ENCODE peak calls at places on chromosome 3, in four cellular contexts. C is tibial artery, S is heart right ventricle, B is stomach. G is an unnamed sample. For H3K27me3, the result is how much of the 10 kb centered on the place peaks cover.

GRCh38 chr3:98962189-98962930 is 60.9 kb upstream of the DCBLD2 start:
- DNase-seq in C (no peak), S (no peak), B (no peak), G (peak)

GRCh38 chr3:23165571-23165970 is 37.6 kb upstream of the UBE2E2 start:
- DNase-seq in C (no peak), S (no peak), B (no peak), G (no peak)

GRCh38 chr3:55790596-55791350 is 303.7 kb upstream of the WNT5A start:
- DNase-seq in C (no peak), S (no peak), B (no peak), G (no peak)

GRCh38 chr3:16961621-16962205 is 77.0 kb downstream of the PLCL2 start:
- DNase-seq in C (no peak), S (no peak), B (no peak), G (no peak)

GRCh38 chr3:130772124-130772523 is 25.5 kb upstream of the PIK3R4 start:
- DNase-seq in C (no peak), S (no peak), B (no peak), G (no peak)

GRCh38 chr3:48318831-48319512 is 14.5 kb downstream of the SPINK8 start:
- DNase-seq in C (no peak), S (no peak), B (no peak), G (no peak)

GRCh38 chr3:3665961-3666640 is 133.1 kb upstream of the LRRN1 start:
- DNase-seq in C (no peak), S (no peak), B (no peak), G (no peak)

GRCh38 chr3:124396397-124396796 is 333.9 kb upstream of the UMPS start:
- DNase-seq in C (no peak), S (no peak), B (no peak), G (no peak)

GRCh38 chr3:62028236-62028635 is 345.1 kb downstream of the FEZF2 start:
- DNase-seq in C (no peak), S (no peak), B (no peak), G (no peak)

GRCh38 chr3:148631124-148631903 is 66.4 kb upstream of the AGTR1 start:
- DNase-seq in C (no peak), S (no peak), B (no peak), G (no peak)

GRCh38 chr3:135192929-135193328 is 397.9 kb downstream of the EPHB1 start:
- DNase-seq in C (no peak), S (no peak), B (no peak), G (no peak)

GRCh38 chr3:143337387-143337786 is 217.8 kb downstream of the CHST2 start:
- DNase-seq in C (no peak), S (no peak), B (no peak), G (no peak)

GRCh38 chr3:195468391-195468776 is 25.6 kb upstream of the ACAP2 start:
- DNase-seq in C (no peak), S (no peak), B (no peak), G (no peak)

GRCh38 chr3:173743512-173743911 is 346.0 kb downstream of the NLGN1 start:
- DNase-seq in C (no peak), S (no peak), B (no peak), G (no peak)

GRCh38 chr3:101942356-101942755 is 93.0 kb downstream of the NFKBIZ start:
- DNase-seq in C (no peak), S (no peak), B (no peak), G (no peak)

GRCh38 chr3:100125539-100125938 is 11.2 kb upstream of the FILIP1L start:
- DNase-seq in C (no peak), S (no peak), B (no peak), G (no peak)

GRCh38 chr3:136262559-136262958 is 12.4 kb downstream of the PCCB start:
- DNase-seq in C (no peak), S (no peak), B (no peak), G (no peak)

GRCh38 chr3:114205541-114205940 is 26.7 kb upstream of the DRD3 start:
- DNase-seq in C (no peak), S (no peak), B (no peak), G (no peak)

GRCh38 chr3:37279226-37279625 is 104.8 kb upstream of the LRRFIP2 start:
- DNase-seq in C (no peak), S (no peak), B (no peak), G (no peak)

GRCh38 chr3:134797816-134798451 is 2.9 kb downstream of the EPHB1 start:
- DNase-seq in C (no peak), S (no peak), B (no peak), G (no peak)

GRCh38 chr3:159763466-159764210 is 225.0 kb upstream of the IL12A start:
- DNase-seq in C (peak), S (peak), B (peak), G (peak)

GRCh38 chr3:31041161-31041978 is 146.9 kb upstream of the GADL1 start:
- DNase-seq in C (no peak), S (no peak), B (no peak), G (peak)

GRCh38 chr3:112093180-112093522 is 7.0 kb downstream of the C3orf52 start:
- DNase-seq in C (no peak), S (no peak), B (no peak), G (no peak)

GRCh38 chr3:189551007-189551406 is 80.2 kb upstream of the TP63 start:
- DNase-seq in C (no peak), S (no peak), B (no peak), G (no peak)

GRCh38 chr3:101886626-101887025 is 37.3 kb downstream of the NFKBIZ start:
- DNase-seq in C (no peak), S (no peak), B (no peak), G (no peak)

GRCh38 chr3:133570139-133570936 is 3.1 kb upstream of the CDV3 start:
- DNase-seq in C (no peak), S (peak), B (peak), G (peak)

GRCh38 chr3:173397161-173398110 is at the start of gene NLGN1:
- DNase-seq in C (peak), S (peak), B (peak), G (no peak)

GRCh38 chr3:172630316-172630715 is 80.6 kb downstream of the NCEH1 start:
- DNase-seq in C (no peak), S (no peak), B (no peak), G (no peak)

GRCh38 chr3:196636369-196637349 is 2.8 kb upstream of the NRROS start:
- DNase-seq in C (no peak), S (no peak), B (no peak), G (no peak)

GRCh38 chr3:38648024-38648658 is 1.3 kb downstream of the SCN5A start:
- DNase-seq in C (peak), S (no peak), B (no peak), G (no peak)

GRCh38 chr3:38648659-38649499 is 608 bp downstream of the SCN5A start:
- DNase-seq in C (peak), S (no peak), B (no peak), G (no peak)

GRCh38 chr3:38649500-38650247 is at the start of gene SCN5A:
- DNase-seq in C (peak), S (peak), B (peak), G (peak)

GRCh38 chr3:38651153-38651789 is 1.8 kb upstream of the SCN5A start:
- DNase-seq in C (peak), S (peak), B (peak), G (peak)

DNA sequence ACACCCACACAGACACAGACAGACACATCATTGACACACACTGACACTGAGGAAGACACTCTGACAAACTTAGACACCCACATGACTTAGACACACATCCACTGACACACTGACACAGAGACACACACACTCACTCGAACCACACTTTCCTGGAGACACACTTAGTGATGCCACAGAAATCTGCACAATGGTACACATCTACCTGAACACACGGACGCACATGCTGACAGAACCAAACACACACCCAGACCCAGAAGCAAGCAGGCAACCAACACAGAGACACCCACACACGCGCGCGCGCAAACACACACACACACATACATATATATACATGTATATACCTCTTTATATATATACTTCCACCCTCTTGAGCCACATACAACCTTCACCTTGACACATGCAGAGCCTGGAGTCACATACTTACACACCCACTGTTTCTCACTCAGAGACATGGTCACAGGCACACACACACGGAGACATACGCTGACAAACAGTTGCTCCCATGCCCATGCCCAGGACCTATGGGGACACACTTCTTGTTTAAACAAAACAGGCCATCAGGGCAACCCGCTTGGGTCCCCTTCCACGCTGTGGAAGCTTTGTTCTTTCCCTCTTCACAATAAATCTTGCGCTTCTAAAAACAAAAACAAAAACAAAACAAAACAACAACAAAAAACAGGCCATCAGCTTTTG is 907 bp upstream of the SCN5A start:
- DNase-seq in C (peak), S (no peak), B (no peak), G (peak)
- H3K27me3 ChIP-seq in C (under half), S (under half), B (under half), G (under half)

GRCh38 chr3:177852408-177852807 is 655.1 kb upstream of the TBL1XR1 start:
- DNase-seq in C (no peak), S (no peak), B (no peak), G (peak)

GRCh38 chr3:177860236-177860635 is 663.0 kb upstream of the TBL1XR1 start:
- DNase-seq in C (no peak), S (no peak), B (no peak), G (no peak)

GRCh38 chr3:177852001-177852400 is 654.7 kb upstream of the TBL1XR1 start:
- DNase-seq in C (no peak), S (no peak), B (no peak), G (no peak)

DNA sequence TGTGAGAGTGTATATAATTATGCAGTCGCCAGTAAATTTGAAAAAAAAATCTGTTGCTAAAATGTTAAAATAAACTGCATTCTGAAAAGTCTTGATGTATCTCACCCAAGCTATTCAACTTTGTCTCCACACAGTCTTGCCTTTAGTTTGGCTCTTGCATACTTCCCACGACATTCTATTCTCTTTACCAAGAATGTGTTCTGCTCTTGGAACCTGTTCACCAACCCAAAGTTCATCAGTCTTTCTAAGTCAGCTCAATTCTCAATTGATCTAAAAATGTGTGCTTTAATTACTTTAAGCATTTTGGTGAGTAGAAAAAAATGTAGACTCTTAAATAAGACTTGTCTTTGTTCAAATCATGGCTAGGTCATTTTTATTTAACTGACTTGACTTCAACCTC is 657.7 kb upstream of the TBL1XR1 start:
- DNase-seq in C (no peak), S (no peak), B (no peak), G (no peak)
- H3K27ac ChIP-seq in C (no peak), S (no peak), B (no peak), G (no peak)

DNA sequence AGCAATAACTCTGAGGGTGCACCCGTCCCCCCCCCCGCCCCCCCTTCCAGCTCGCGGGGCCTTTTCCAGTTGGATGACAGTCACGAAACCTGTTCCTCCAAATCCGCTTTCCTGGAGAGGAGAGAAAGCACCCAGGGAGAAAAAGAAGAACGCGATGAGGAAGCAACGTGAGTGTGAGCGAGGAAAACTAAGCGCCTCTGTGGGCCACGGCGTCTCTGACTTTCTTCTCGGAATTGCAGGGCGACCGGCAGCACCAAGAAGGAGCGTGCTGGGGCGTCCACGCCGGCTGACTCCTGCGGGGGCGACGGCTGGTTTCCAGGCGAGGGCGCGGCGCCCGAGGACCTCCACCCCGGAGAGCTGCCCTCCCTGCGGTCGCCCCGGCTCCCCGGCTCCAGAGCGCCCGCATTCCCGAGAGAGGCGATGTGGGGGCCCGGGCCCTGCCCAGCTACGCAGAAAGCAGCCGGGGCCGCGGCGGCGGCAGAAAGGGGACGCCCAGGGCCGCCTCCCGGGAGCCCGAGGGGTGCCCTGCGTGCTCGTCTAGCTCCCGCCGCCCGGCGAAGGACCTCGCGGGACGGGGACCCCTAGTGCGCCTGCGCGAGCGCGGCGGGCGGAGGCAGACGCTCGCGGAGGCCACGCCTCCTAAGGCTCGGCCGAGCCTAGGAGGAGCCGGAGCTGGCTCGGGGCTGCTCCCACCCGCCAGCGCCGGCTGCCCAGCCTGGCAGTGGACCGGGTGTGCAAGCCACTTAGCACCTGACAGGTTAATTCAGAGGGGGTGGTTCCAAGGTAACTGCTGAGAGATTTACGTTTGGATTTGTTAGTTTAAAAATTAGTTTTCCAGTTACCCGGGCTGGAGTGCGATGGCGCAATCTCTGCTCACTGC is 15.3 kb upstream of the ADIPOQ start:
- DNase-seq in C (peak), S (peak), B (peak), G (peak)
- H3K27me3 ChIP-seq in C (under half), S (half or more), B (under half), G (under half)

DNA sequence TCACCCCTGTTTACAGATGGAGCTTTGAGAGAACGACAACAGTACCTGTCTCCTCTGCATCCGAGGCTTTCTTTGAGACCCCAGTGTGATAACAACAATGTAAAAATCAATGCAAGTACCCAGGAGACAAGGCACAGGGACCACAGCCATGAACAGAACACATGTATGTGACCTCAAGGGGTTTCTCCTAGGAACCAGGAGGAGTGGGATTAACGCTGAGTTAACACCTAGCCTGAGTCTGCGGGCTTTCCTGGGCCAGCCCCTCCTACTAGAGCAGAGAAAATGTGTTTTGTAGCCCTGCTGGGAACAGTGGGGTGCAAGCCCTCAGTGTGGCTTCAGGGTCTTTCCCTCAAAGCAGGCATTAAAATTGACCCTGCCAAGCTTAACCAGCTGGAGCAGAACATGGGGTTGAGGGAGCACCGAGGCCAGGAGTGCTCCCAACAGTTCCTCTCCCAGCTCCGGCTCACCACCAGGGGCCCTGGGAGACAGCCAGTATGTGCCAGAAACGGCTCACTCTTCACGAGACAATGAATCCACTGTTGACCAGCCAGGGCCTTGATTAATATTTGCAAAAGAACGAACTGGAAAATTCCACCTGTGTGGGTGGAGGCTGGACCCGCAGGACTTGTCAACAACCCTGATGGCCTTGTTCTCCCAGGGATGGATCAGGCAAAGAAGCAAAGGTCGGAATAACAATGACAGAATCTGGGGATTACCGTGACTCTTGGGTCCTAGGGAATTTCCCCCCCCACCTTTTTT is 3.6 kb downstream of the CHDH start:
- DNase-seq in C (no peak), S (peak), B (peak), G (no peak)
- H3K27ac ChIP-seq in C (no peak), S (no peak), B (peak), G (no peak)

GRCh38 chr3:45477026-45477725 is 88.8 kb downstream of the LARS2 start:
- DNase-seq in C (no peak), S (no peak), B (no peak), G (no peak)
- H3K27me3 ChIP-seq in C (under half), S (under half), B (under half), G (under half)

DNA sequence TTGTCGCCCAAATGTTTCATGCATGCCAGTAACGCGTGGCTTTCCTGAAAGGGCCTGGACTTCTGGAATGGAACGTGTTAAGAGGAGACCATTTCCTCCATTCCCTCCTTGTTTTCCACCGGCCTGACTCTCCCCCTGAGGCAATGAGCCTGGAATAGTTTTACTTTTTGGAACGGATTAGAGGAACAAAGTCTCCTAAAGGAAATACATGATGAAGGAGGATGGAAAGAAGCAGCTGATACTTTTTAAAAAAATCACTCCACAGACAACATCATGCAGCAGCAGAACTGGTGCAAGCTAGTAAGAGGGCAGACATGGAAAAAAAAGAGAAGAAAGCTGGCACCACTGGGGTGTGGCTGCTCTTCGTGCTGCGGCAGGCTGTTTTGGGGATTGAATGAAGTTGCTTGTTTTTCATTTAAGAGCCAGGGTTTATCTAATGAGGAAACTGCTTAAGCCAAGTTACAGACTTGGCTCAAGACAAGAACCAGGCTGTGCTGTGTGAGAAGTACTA is 3.6 kb upstream of the KBTBD12 start:
- DNase-seq in C (peak), S (no peak), B (peak), G (no peak)
- H3K27ac ChIP-seq in C (peak), S (peak), B (peak), G (no peak)

GRCh38 chr3:187293514-187293870 is 2.0 kb upstream of the MASP1 start:
- DNase-seq in C (no peak), S (no peak), B (no peak), G (no peak)

GRCh38 chr3:187292631-187293513 is 1.3 kb upstream of the MASP1 start:
- DNase-seq in C (no peak), S (peak), B (no peak), G (no peak)

GRCh38 chr3:187291512-187292132 is at the start of gene MASP1:
- DNase-seq in C (no peak), S (peak), B (no peak), G (no peak)

GRCh38 chr3:187291001-187291511 is 481 bp downstream of the MASP1 start:
- DNase-seq in C (no peak), S (peak), B (no peak), G (no peak)

GRCh38 chr3:187292186-187292585 is 649 bp upstream of the MASP1 start:
- DNase-seq in C (no peak), S (no peak), B (no peak), G (no peak)
- H3K27me3 ChIP-seq in C (under half), S (under half), B (under half), G (under half)

GRCh38 chr3:150068440-150069157 is 97.9 kb upstream of the PFN2 start:
- DNase-seq in C (no peak), S (no peak), B (no peak), G (no peak)

GRCh38 chr3:150067561-150067960 is 96.9 kb upstream of the PFN2 start:
- DNase-seq in C (no peak), S (no peak), B (no peak), G (no peak)

GRCh38 chr3:150069633-150070032 is 98.9 kb upstream of the PFN2 start:
- DNase-seq in C (no peak), S (no peak), B (no peak), G (no peak)

GRCh38 chr3:150070271-150070670 is 99.6 kb upstream of the PFN2 start:
- DNase-seq in C (no peak), S (no peak), B (no peak), G (no peak)

GRCh38 chr3:150069158-150069536 is 98.5 kb upstream of the PFN2 start:
- DNase-seq in C (no peak), S (no peak), B (no peak), G (no peak)
- H3K27ac ChIP-seq in C (no peak), S (no peak), B (no peak), G (no peak)

GRCh38 chr3:35665390-35666055 is 26.2 kb downstream of the ARPP21 start:
- DNase-seq in C (no peak), S (no peak), B (no peak), G (no peak)
- H3K27me3 ChIP-seq in C (under half), S (under half), B (under half), G (under half)

DNA sequence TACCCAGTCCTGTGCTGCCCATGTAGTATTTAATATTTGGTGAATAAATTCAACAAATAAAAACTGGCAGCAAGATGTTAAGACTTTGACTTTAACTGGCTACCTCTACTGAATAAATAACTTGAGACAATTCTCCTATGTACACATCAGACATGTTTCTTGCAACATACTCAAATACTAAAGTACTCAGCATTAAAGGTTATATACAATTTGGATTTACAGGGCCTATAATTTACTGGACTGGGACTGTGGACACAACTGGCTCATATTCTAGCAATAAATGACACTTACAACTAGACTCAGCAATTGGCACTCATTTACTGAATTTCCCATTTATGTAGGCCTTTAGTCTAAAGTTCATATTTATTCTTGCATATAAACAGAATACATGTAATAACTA is 2.4 kb downstream of the RPL22L1 start:
- DNase-seq in C (no peak), S (no peak), B (no peak), G (no peak)
- H3K27ac ChIP-seq in C (no peak), S (no peak), B (no peak), G (no peak)

G was measured in SJSA1.